ENCODE peak calls at places on chromosomes 5 and 9, in six cellular contexts. H, L, P, N, I and W are unnamed samples. For H3K9me3, the result is how much of the 10 kb centered on the place peaks cover.

GRCh38 chr5:143641549-143641955 is 170.4 kb upstream of the HMHB1 start:
- DNase-seq in H (no peak), L (no peak), P (no peak), N (no peak), I (no peak), W (no peak)

GRCh38 chr5:107809201-107810034 is 138.7 kb upstream of the EFNA5 start:
- DNase-seq in H (no peak), L (no peak), P (no peak), N (no peak), I (no peak), W (peak)

GRCh38 chr9:14846871-14847311 is 63.3 kb downstream of the FREM1 start:
- DNase-seq in H (no peak), L (peak), P (peak), N (peak), I (peak), W (peak)

GRCh38 chr5:16934669-16935068 is 1.4 kb downstream of the MYO10 start:
- DNase-seq in H (no peak), L (no peak), P (no peak), N (no peak), I (peak), W (no peak)

GRCh38 chr9:129595323-129595741 is 25.6 kb downstream of the C9orf50 start:
- DNase-seq in H (no peak), L (no peak), P (no peak), N (no peak), I (peak), W (peak)

GRCh38 chr5:73182282-73182681 is 9.3 kb downstream of the TMEM174 start:
- DNase-seq in H (no peak), L (no peak), P (no peak), N (no peak), I (peak), W (no peak)

GRCh38 chr9:126225611-126226609 is 100.7 kb upstream of the MVB12B start:
- DNase-seq in H (no peak), L (no peak), P (no peak), N (no peak), I (no peak), W (no peak)

GRCh38 chr9:22423566-22423965 is 23.1 kb upstream of the DMRTA1 start:
- DNase-seq in H (no peak), L (no peak), P (no peak), N (no peak), I (no peak), W (no peak)

GRCh38 chr9:131733601-131734061 is 6.2 kb downstream of the RAPGEF1 start:
- DNase-seq in H (no peak), L (peak), P (peak), N (no peak), I (peak), W (peak)

GRCh38 chr9:122930541-122930932 is 775 bp downstream of the ZBTB26 start:
- DNase-seq in H (no peak), L (no peak), P (no peak), N (no peak), I (no peak), W (no peak)

GRCh38 chr5:59799668-59800374 is 93.7 kb downstream of the PDE4D start:
- DNase-seq in H (no peak), L (no peak), P (no peak), N (no peak), I (peak), W (no peak)

GRCh38 chr5:77337716-77338115 is 127.2 kb downstream of the PDE8B start:
- DNase-seq in H (no peak), L (no peak), P (no peak), N (no peak), I (no peak), W (no peak)

GRCh38 chr5:138276402-138277054 is 2.1 kb upstream of the GFRA3 start:
- DNase-seq in H (no peak), L (peak), P (no peak), N (no peak), I (no peak), W (no peak)

GRCh38 chr9:129995409-129996160 is 47.4 kb downstream of the FNBP1 start:
- DNase-seq in H (no peak), L (no peak), P (no peak), N (no peak), I (peak), W (peak)

GRCh38 chr5:1118738-1119137 is 6.9 kb upstream of the SLC12A7 start:
- DNase-seq in H (no peak), L (peak), P (no peak), N (no peak), I (no peak), W (no peak)

GRCh38 chr5:135220394-135221186 is 178.4 kb downstream of the MACROH2A1 start:
- DNase-seq in H (no peak), L (no peak), P (peak), N (no peak), I (no peak), W (no peak)

GRCh38 chr5:38569180-38569579 is 12.7 kb upstream of the LIFR start:
- DNase-seq in H (no peak), L (no peak), P (no peak), N (no peak), I (no peak), W (no peak)

GRCh38 chr9:13354733-13355132 is 75.2 kb upstream of the MPDZ start:
- DNase-seq in H (no peak), L (no peak), P (no peak), N (no peak), I (peak), W (peak)

GRCh38 chr5:32339198-32339597 is 26.5 kb upstream of the MTMR12 start:
- DNase-seq in H (no peak), L (no peak), P (no peak), N (no peak), I (peak), W (no peak)

GRCh38 chr5:177552839-177553455 is 1.4 kb downstream of the FAM193B start:
- DNase-seq in H (no peak), L (no peak), P (no peak), N (no peak), I (peak), W (peak)
- H3K4me3 ChIP-seq in H (peak), L (peak), P (peak), N (peak), I (peak), W (peak)

DNA sequence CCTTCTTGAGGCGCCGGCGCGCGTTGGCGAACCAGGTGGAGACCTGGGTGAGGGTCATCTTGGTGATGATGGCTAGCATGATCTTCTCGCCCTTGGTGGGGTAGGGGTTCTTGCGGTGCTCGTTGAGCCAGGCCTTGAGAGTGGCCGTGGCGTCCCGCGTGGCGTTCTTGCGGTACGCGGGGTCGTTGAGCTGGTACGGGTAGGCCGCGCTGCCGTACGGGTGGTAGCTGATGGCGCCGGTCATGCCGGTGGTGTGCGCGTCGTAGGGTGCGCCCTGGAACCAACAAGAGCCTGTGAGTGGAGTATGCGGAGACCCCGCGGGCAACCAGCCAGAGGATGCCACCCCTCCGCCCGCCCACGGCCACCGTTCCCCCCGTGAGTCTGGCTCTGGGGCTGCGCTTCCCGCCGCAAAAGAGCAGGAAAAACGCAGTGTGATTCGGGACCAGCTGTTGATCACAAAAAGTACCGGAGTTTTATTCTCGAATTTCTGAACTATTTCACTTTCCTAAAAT is 1.9 kb downstream of the IRX2 start:
- DNase-seq in H (no peak), L (no peak), P (no peak), N (peak), I (no peak), W (no peak)
- H3K9me3 ChIP-seq in H (under half), L (under half), P (under half), N (under half), I (under half), W (under half)

DNA sequence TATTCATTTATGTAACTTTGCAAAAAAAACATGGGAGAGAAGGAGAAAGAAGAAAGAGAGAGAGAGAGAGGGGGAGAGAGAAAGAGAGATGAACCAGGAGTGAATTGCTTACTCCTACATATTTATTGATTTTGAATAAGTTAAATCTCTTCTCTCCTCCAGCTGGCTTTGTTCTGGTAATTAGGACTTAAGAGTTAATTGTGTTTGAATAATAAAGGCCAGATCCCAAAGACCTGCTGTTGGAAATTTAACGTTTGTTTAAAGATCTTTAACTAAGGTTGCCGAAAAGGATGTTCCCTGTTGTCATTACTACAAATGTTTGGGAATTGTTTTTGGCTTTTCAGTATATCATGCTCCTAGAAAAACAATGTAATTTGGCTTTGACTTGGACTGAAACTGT is 473.0 kb downstream of the TUSC1 start:
- DNase-seq in H (no peak), L (no peak), P (no peak), N (no peak), I (no peak), W (no peak)
- H3K4me3 ChIP-seq in H (no peak), L (no peak), P (no peak), N (no peak), I (no peak), W (no peak)

DNA sequence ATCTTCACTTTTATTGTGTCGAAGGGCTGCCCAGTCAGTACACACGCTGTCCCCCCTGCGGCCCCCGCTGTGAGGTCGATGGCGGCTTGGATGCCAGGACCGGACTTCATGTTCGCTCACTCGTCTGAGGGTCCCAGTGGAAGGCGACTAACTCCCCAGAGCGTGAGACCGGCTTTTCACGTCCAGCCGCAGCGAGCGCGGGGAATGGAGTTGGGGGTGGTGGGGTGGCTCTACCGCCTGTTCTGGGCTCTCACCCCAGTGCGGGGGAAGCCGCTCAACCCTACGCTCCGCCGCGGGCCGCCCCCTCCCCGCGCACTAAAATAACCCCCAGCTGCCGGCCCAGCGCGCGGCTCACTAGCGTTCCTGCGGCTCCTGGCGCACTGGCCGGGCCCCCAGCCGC is at the start of gene SLC25A2:
- DNase-seq in H (no peak), L (no peak), P (no peak), N (no peak), I (no peak), W (no peak)
- H3K9me3 ChIP-seq in H (half or more), L (under half), P (under half), N (half or more), I (under half), W (under half)